ENCODE peak calls at places on chromosomes 13 and 19, in four cellular contexts. R, I, N and Z are unnamed samples.

GRCh38 chr19:51354103-51354741 is 12.0 kb downstream of the ETFB start:
- DNase-seq in R (peak; percentile 46), I (no peak), N (no peak), Z (peak; percentile 39)

GRCh38 chr13:34863360-34864135 is 78.5 kb upstream of the NBEA start:
- DNase-seq in R (no peak), I (no peak), N (no peak), Z (no peak)

GRCh38 chr13:41802033-41802683 is 158.8 kb downstream of the VWA8 start:
- DNase-seq in R (no peak), I (no peak), N (no peak), Z (no peak)

GRCh38 chr19:13294812-13295567 is 144.8 kb downstream of the IER2 start:
- DNase-seq in R (no peak), I (no peak), N (no peak), Z (no peak)

GRCh38 chr13:31045621-31046081 is 113.2 kb downstream of the TEX26 start:
- DNase-seq in R (peak; percentile 30), I (no peak), N (no peak), Z (no peak)

GRCh38 chr19:33264881-33265445 is 37.4 kb downstream of the CEBPA start:
- DNase-seq in R (no peak), I (no peak), N (no peak), Z (no peak)

GRCh38 chr19:1854542-1855039 is 6.3 kb upstream of the REXO1 start:
- DNase-seq in R (no peak), I (peak; percentile 20), N (peak; percentile 65), Z (peak; percentile 39)

GRCh38 chr19:3955688-3956087 is 15.2 kb downstream of the DAPK3 start:
- DNase-seq in R (no peak), I (no peak), N (no peak), Z (no peak)

GRCh38 chr13:30047154-30047874 is 196.9 kb upstream of the UBL3 start:
- DNase-seq in R (no peak), I (no peak), N (no peak), Z (no peak)

DNA sequence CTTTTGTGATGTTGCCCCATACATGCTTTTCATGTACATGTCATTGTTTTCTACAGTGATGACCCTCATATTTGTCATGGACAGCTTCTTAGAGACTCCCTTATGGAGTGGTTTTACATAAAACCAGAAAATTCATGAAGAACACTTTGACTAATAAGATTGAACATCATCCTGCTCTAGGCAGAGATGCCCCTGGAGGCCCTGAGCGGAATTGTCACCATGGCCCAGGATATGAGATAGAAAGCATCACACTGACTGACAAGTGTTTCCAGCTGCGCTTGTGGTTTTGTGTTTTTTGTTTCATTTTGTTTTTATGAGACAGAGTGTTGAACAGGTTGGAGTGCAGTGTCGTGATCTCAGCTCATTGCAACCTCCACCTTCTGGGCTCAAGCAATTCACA is 22.2 kb downstream of the ZNF701 start:
- DNase-seq in R (no peak), I (no peak), N (no peak), Z (no peak)
- TF ChIP-seq CTCF in R (no peak), I (no peak), N (no peak), Z (no peak)

GRCh38 chr19:5665781-5666513 is 14.4 kb downstream of the MICOS13 start:
- DNase-seq in R (peak; percentile 41), I (no peak), N (no peak), Z (no peak)
- TF ChIP-seq CTCF in R (no peak), I (no peak), N (peak; percentile 36), Z (no peak)

GRCh38 chr19:7199613-7200533 is 94.3 kb downstream of the INSR start:
- DNase-seq in R (no peak), I (no peak), N (peak; percentile 61), Z (no peak)

GRCh38 chr19:7196721-7197168 is 97.5 kb downstream of the INSR start:
- DNase-seq in R (no peak), I (no peak), N (no peak), Z (no peak)

GRCh38 chr19:7200739-7201138 is 93.5 kb downstream of the INSR start:
- DNase-seq in R (no peak), I (no peak), N (no peak), Z (no peak)

GRCh38 chr19:7197169-7197759 is 97.0 kb downstream of the INSR start:
- DNase-seq in R (peak; percentile 87), I (peak; percentile 77), N (peak; percentile 86), Z (peak; percentile 85)

GRCh38 chr19:7197760-7198696 is 96.2 kb downstream of the INSR start:
- DNase-seq in R (peak; percentile 98), I (peak; percentile 94), N (peak; percentile 93), Z (peak; percentile 87)
- TF ChIP-seq CTCF in R (no peak), I (peak; percentile 12), N (peak; percentile 35), Z (no peak)

GRCh38 chr19:18401580-18402112 is 4.2 kb upstream of the LRRC25 start:
- DNase-seq in R (peak; percentile 50), I (peak; percentile 53), N (no peak), Z (no peak)
- TF ChIP-seq CTCF in R (peak; percentile 69), I (no peak), N (no peak), Z (peak; percentile 8)

DNA sequence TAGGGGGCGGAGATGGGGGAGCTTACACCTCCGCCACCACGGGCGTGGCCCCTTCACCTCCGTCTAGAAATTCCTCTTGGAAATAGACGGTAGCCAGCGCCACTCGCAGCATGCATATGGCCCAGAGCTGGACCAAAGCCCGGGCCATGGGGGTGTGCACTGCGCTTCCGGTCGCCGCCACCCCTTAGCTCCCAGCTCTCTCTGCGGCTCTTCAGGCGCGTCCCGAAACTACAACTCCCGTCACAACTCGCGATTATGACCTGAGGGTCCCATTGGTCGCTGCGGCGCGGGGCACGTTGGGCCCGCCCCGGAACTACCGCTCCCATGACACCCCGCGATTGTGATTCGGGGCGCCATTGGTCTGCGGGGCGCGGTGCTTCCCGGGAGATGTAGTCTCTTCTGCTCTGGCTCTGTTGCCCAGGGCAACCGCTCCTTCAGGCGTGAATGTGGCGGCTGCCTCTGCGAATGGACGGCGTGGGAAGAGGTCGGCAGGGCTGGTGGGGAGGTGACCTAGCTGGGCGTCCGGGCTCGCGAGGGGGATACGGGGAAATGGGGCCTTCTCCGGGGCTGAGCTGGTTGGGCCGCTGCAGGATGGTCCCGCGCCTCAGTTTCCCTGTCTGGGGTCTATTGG is at the start of the genes C19orf44 and CALR3:
- DNase-seq in R (peak; percentile 96), I (peak; percentile 96), N (peak; percentile 99), Z (peak; percentile 96)
- TF ChIP-seq CTCF in R (peak; percentile 30), I (no peak), N (peak; percentile 31), Z (no peak)

GRCh38 chr19:8089664-8090601 is 37.4 kb downstream of the CCL25 start:
- DNase-seq in R (no peak), I (no peak), N (no peak), Z (no peak)
- TF ChIP-seq CTCF in R (no peak), I (no peak), N (no peak), Z (no peak)